ENCODE peak calls at places on chromosomes 7 and 10, in seven cellular contexts. One of them, this sample, is unnamed.

GRCh38 chr7:75944507-75944906 is 29.6 kb downstream of the POR start:
- DNase-seq in HepG2: no peak
- DNase-seq in WTC11: no peak
- DNase-seq in HCT116: no peak
- DNase-seq in H1: no peak
- DNase-seq in GM12878: no peak
- DNase-seq in K562: no peak
- DNase-seq in this sample: no peak

GRCh38 chr7:2687338-2687869 is 598 bp upstream of the AMZ1 start:
- DNase-seq in H1: no peak
- DNase-seq in K562: no peak
- DNase-seq in WTC11: no peak
- DNase-seq in HepG2: no peak
- DNase-seq in GM12878: no peak
- DNase-seq in HCT116: no peak
- DNase-seq in this sample: no peak

GRCh38 chr7:139121-139520 is 53.2 kb upstream of the FAM20C start:
- DNase-seq in GM12878: no peak
- DNase-seq in K562: no peak
- DNase-seq in HepG2: no peak
- DNase-seq in HCT116: no peak
- DNase-seq in H1: no peak
- DNase-seq in WTC11: no peak
- DNase-seq in this sample: no peak

GRCh38 chr10:17617031-17617911 is at the start of gene HACD1:
- DNase-seq in K562: peak; percentile 93
- DNase-seq in WTC11: peak; percentile 78
- DNase-seq in GM12878: no peak
- DNase-seq in H1: peak; percentile 50
- DNase-seq in HepG2: peak; percentile 73
- DNase-seq in HCT116: peak; percentile 59
- DNase-seq in this sample: peak; percentile 80

GRCh38 chr7:80369321-80369720 is 142.5 kb downstream of the GNAT3 start:
- DNase-seq in H1: no peak
- DNase-seq in HCT116: no peak
- DNase-seq in GM12878: no peak
- DNase-seq in K562: no peak
- DNase-seq in HepG2: no peak
- DNase-seq in WTC11: no peak
- DNase-seq in this sample: no peak

GRCh38 chr7:50656141-50656895 is 91.1 kb upstream of the DDC start:
- DNase-seq in H1: no peak
- DNase-seq in HCT116: no peak
- DNase-seq in GM12878: no peak
- DNase-seq in HepG2: no peak
- DNase-seq in K562: no peak
- DNase-seq in WTC11: no peak
- DNase-seq in this sample: no peak

GRCh38 chr7:55887786-55888185 is 530 bp downstream of the ZNF713 start:
- DNase-seq in HepG2: no peak
- DNase-seq in H1: no peak
- DNase-seq in WTC11: no peak
- DNase-seq in HCT116: no peak
- DNase-seq in GM12878: no peak
- DNase-seq in K562: peak; percentile 43
- DNase-seq in this sample: peak; percentile 24

GRCh38 chr10:113086282-113086681 is 136.2 kb downstream of the TCF7L2 start:
- DNase-seq in HepG2: peak; percentile 92
- DNase-seq in K562: no peak
- DNase-seq in GM12878: no peak
- DNase-seq in WTC11: no peak
- DNase-seq in HCT116: no peak
- DNase-seq in H1: no peak
- DNase-seq in this sample: no peak

GRCh38 chr7:43873300-43873699 is 4.0 kb upstream of the MRPS24 start:
- DNase-seq in WTC11: no peak
- DNase-seq in K562: peak; percentile 55
- DNase-seq in GM12878: no peak
- DNase-seq in HepG2: no peak
- DNase-seq in H1: no peak
- DNase-seq in HCT116: peak; percentile 22
- DNase-seq in this sample: no peak

GRCh38 chr10:75402486-75403143 is 1.1 kb upstream of the ZNF503 start:
- DNase-seq in WTC11: peak; percentile 52
- DNase-seq in GM12878: no peak
- DNase-seq in HepG2: no peak
- DNase-seq in K562: no peak
- DNase-seq in HCT116: no peak
- DNase-seq in H1: no peak
- DNase-seq in this sample: no peak

GRCh38 chr7:37510043-37510634 is 61.5 kb upstream of the ELMO1 start:
- DNase-seq in K562: peak; percentile 23
- DNase-seq in WTC11: no peak
- DNase-seq in HCT116: no peak
- DNase-seq in H1: no peak
- DNase-seq in GM12878: no peak
- DNase-seq in HepG2: peak; percentile 4
- DNase-seq in this sample: peak; percentile 33

GRCh38 chr10:31242902-31243301 is 76.1 kb upstream of the ZEB1 start:
- DNase-seq in WTC11: no peak
- DNase-seq in H1: peak; percentile 7
- DNase-seq in HepG2: peak; percentile 59
- DNase-seq in K562: peak; percentile 26
- DNase-seq in HCT116: peak; percentile 86
- DNase-seq in GM12878: peak; percentile 5
- DNase-seq in this sample: no peak

GRCh38 chr7:135169141-135169935 is 1.2 kb downstream of the CYREN start:
- DNase-seq in K562: peak; percentile 81
- DNase-seq in H1: peak; percentile 50
- DNase-seq in HCT116: peak; percentile 68
- DNase-seq in HepG2: peak; percentile 65
- DNase-seq in WTC11: peak; percentile 71
- DNase-seq in GM12878: no peak
- DNase-seq in this sample: peak; percentile 66

GRCh38 chr10:126262186-126262838 is 126.0 kb downstream of the ADAM12 start:
- DNase-seq in HepG2: no peak
- DNase-seq in HCT116: no peak
- DNase-seq in K562: no peak
- DNase-seq in WTC11: no peak
- DNase-seq in H1: no peak
- DNase-seq in GM12878: no peak
- DNase-seq in this sample: no peak

GRCh38 chr7:70458195-70458695 is 673.7 kb upstream of the GALNT17 start:
- DNase-seq in K562: no peak
- DNase-seq in HepG2: no peak
- DNase-seq in H1: no peak
- DNase-seq in GM12878: no peak
- DNase-seq in WTC11: no peak
- DNase-seq in HCT116: no peak
- DNase-seq in this sample: no peak

GRCh38 chr10:132575320-132576201 is 38.0 kb downstream of the INPP5A start:
- DNase-seq in K562: no peak
- DNase-seq in WTC11: no peak
- DNase-seq in HepG2: no peak
- DNase-seq in H1: no peak
- DNase-seq in HCT116: no peak
- DNase-seq in GM12878: peak; percentile 89
- DNase-seq in this sample: no peak

GRCh38 chr7:33185786-33186185 is 56.4 kb downstream of the BBS9 start:
- DNase-seq in HCT116: peak; percentile 34
- DNase-seq in HepG2: peak; percentile 62
- DNase-seq in K562: peak; percentile 23
- DNase-seq in GM12878: no peak
- DNase-seq in H1: no peak
- DNase-seq in WTC11: no peak
- DNase-seq in this sample: peak; percentile 54

GRCh38 chr10:61188691-61189090 is 244.7 kb upstream of the RHOBTB1 start:
- DNase-seq in WTC11: no peak
- DNase-seq in GM12878: no peak
- DNase-seq in HepG2: no peak
- DNase-seq in H1: no peak
- DNase-seq in HCT116: no peak
- DNase-seq in K562: no peak
- DNase-seq in this sample: no peak

GRCh38 chr7:37118029-37118428 is 330.6 kb downstream of the ELMO1 start:
- DNase-seq in H1: no peak
- DNase-seq in K562: no peak
- DNase-seq in HepG2: no peak
- DNase-seq in WTC11: no peak
- DNase-seq in GM12878: no peak
- DNase-seq in HCT116: no peak
- DNase-seq in this sample: no peak

GRCh38 chr7:47792521-47793121 is 155.6 kb downstream of the PKD1L1 start:
- DNase-seq in HCT116: peak; percentile 29
- DNase-seq in GM12878: no peak
- DNase-seq in WTC11: no peak
- DNase-seq in H1: no peak
- DNase-seq in K562: no peak
- DNase-seq in HepG2: no peak
- DNase-seq in this sample: no peak

GRCh38 chr7:1646957-1647891 is 22.9 kb upstream of the ELFN1 start:
- DNase-seq in K562: no peak
- DNase-seq in GM12878: no peak
- DNase-seq in HepG2: no peak
- DNase-seq in H1: no peak
- DNase-seq in WTC11: no peak
- DNase-seq in HCT116: no peak
- DNase-seq in this sample: no peak
- TF ChIP-seq SP1 in K562: no peak
- TF ChIP-seq SP1 in GM12878: no peak
- TF ChIP-seq SP1 in HepG2: no peak
- TF ChIP-seq SP1 in H1: no peak
- TF ChIP-seq SP1 in WTC11: no peak
- TF ChIP-seq SP1 in HCT116: no peak
- TF ChIP-seq SP1 in this sample: no peak

GRCh38 chr7:149884016-149884415 is 10.2 kb downstream of the ATP6V0E2 start:
- DNase-seq in GM12878: no peak
- DNase-seq in H1: no peak
- DNase-seq in WTC11: no peak
- DNase-seq in HCT116: no peak
- DNase-seq in K562: no peak
- DNase-seq in HepG2: no peak
- DNase-seq in this sample: no peak

GRCh38 chr7:149882264-149883048 is 8.7 kb downstream of the ATP6V0E2 start:
- DNase-seq in HCT116: no peak
- DNase-seq in H1: no peak
- DNase-seq in WTC11: no peak
- DNase-seq in HepG2: no peak
- DNase-seq in K562: no peak
- DNase-seq in GM12878: no peak
- DNase-seq in this sample: no peak

GRCh38 chr7:149884541-149884940 is 10.8 kb downstream of the ATP6V0E2 start:
- DNase-seq in H1: no peak
- DNase-seq in HepG2: no peak
- DNase-seq in WTC11: no peak
- DNase-seq in GM12878: no peak
- DNase-seq in HCT116: no peak
- DNase-seq in K562: no peak
- DNase-seq in this sample: no peak

GRCh38 chr7:149883049-149883439 is 9.3 kb downstream of the ATP6V0E2 start:
- DNase-seq in H1: no peak
- DNase-seq in WTC11: no peak
- DNase-seq in HepG2: no peak
- DNase-seq in GM12878: no peak
- DNase-seq in HCT116: no peak
- DNase-seq in K562: no peak
- DNase-seq in this sample: no peak

DNA sequence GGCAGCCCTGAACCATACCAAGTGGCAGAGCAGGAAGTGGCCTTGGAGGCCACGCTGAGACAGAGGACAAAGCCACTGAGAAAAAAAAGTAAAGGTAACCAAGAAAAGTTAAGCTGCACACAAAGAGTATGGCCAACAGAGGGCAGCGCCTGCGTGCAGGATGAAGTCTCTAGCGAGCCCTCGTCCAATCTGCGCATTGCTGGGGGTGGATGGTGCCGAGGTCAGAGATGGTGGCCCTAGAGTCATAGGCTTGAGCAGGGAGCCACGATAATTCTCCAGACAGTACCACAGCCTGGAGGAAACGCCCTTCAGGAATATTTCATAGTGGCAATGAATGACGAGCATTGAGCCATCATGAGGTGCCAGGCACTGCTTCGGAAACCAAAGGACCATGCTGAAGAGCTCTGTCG is 9.7 kb downstream of the ATP6V0E2 start:
- DNase-seq in HCT116: peak; percentile 37
- DNase-seq in K562: peak; percentile 75
- DNase-seq in GM12878: no peak
- DNase-seq in HepG2: peak; percentile 41
- DNase-seq in H1: peak; percentile 29
- DNase-seq in WTC11: peak; percentile 78
- DNase-seq in this sample: peak; percentile 83
- TF ChIP-seq SP1 in HCT116: no peak
- TF ChIP-seq SP1 in K562: peak; percentile 38
- TF ChIP-seq SP1 in GM12878: no peak
- TF ChIP-seq SP1 in HepG2: no peak
- TF ChIP-seq SP1 in H1: no peak
- TF ChIP-seq SP1 in WTC11: no peak
- TF ChIP-seq SP1 in this sample: no peak

GRCh38 chr7:25821225-25821624 is 330.8 kb upstream of the NFE2L3 start:
- DNase-seq in GM12878: no peak
- DNase-seq in K562: no peak
- DNase-seq in WTC11: no peak
- DNase-seq in HepG2: no peak
- DNase-seq in H1: no peak
- DNase-seq in HCT116: no peak
- DNase-seq in this sample: no peak

GRCh38 chr7:25823571-25823970 is 328.4 kb upstream of the NFE2L3 start:
- DNase-seq in HCT116: no peak
- DNase-seq in HepG2: no peak
- DNase-seq in GM12878: no peak
- DNase-seq in WTC11: no peak
- DNase-seq in H1: no peak
- DNase-seq in K562: no peak
- DNase-seq in this sample: no peak

GRCh38 chr7:25828468-25828867 is 323.5 kb upstream of the NFE2L3 start:
- DNase-seq in HepG2: no peak
- DNase-seq in HCT116: no peak
- DNase-seq in H1: no peak
- DNase-seq in GM12878: no peak
- DNase-seq in K562: no peak
- DNase-seq in WTC11: no peak
- DNase-seq in this sample: no peak

GRCh38 chr7:25820432-25821040 is 331.5 kb upstream of the NFE2L3 start:
- DNase-seq in GM12878: no peak
- DNase-seq in H1: no peak
- DNase-seq in K562: peak; percentile 40
- DNase-seq in HCT116: peak; percentile 18
- DNase-seq in HepG2: no peak
- DNase-seq in WTC11: peak; percentile 40
- DNase-seq in this sample: peak; percentile 55

GRCh38 chr7:25822823-25823222 is 329.2 kb upstream of the NFE2L3 start:
- DNase-seq in GM12878: no peak
- DNase-seq in WTC11: no peak
- DNase-seq in HCT116: no peak
- DNase-seq in HepG2: no peak
- DNase-seq in H1: no peak
- DNase-seq in K562: no peak
- DNase-seq in this sample: no peak
- TF ChIP-seq SP1 in GM12878: no peak
- TF ChIP-seq SP1 in WTC11: no peak
- TF ChIP-seq SP1 in HCT116: no peak
- TF ChIP-seq SP1 in HepG2: no peak
- TF ChIP-seq SP1 in H1: no peak
- TF ChIP-seq SP1 in K562: no peak
- TF ChIP-seq SP1 in this sample: no peak

GRCh38 chr7:137874390-137874789 is 27.6 kb upstream of the DGKI start:
- DNase-seq in WTC11: no peak
- DNase-seq in HepG2: no peak
- DNase-seq in HCT116: no peak
- DNase-seq in GM12878: no peak
- DNase-seq in H1: no peak
- DNase-seq in K562: no peak
- DNase-seq in this sample: no peak
- TF ChIP-seq SP1 in WTC11: no peak
- TF ChIP-seq SP1 in HepG2: no peak
- TF ChIP-seq SP1 in HCT116: no peak
- TF ChIP-seq SP1 in GM12878: no peak
- TF ChIP-seq SP1 in H1: no peak
- TF ChIP-seq SP1 in K562: no peak
- TF ChIP-seq SP1 in this sample: no peak

This sample was measured in HEK293T.